ENCODE peak calls at places on chromosome 4, in seven cellular contexts. One of them, this sample, is unnamed.

GRCh38 chr4:77818667-77819408 is at the start of gene CNOT6L:
- DNase-seq in uterus: peak; percentile 74
- DNase-seq in activated naive CD4-positive, alpha-beta T cell: peak; percentile 83
- DNase-seq in AG09309: peak; percentile 28
- DNase-seq in non-pigmented ciliary epithelial cell: no peak
- DNase-seq in T-helper 17 cell: peak; percentile 43
- DNase-seq in GM10248: peak; percentile 67
- DNase-seq in this sample: peak; percentile 90

GRCh38 chr4:169823685-169824084 is 65.9 kb upstream of the HPF1 start:
- DNase-seq in non-pigmented ciliary epithelial cell: peak; percentile 26
- DNase-seq in uterus: no peak
- DNase-seq in GM10248: peak; percentile 31
- DNase-seq in AG09309: no peak
- DNase-seq in activated naive CD4-positive, alpha-beta T cell: no peak
- DNase-seq in T-helper 17 cell: no peak
- DNase-seq in this sample: no peak

GRCh38 chr4:15244354-15244753 is 183.5 kb upstream of the C1QTNF7 start:
- DNase-seq in GM10248: no peak
- DNase-seq in non-pigmented ciliary epithelial cell: no peak
- DNase-seq in uterus: no peak
- DNase-seq in AG09309: no peak
- DNase-seq in T-helper 17 cell: no peak
- DNase-seq in activated naive CD4-positive, alpha-beta T cell: no peak
- DNase-seq in this sample: no peak

GRCh38 chr4:1543561-1543960 is 137.3 kb upstream of the NKX1-1 start:
- DNase-seq in non-pigmented ciliary epithelial cell: no peak
- DNase-seq in AG09309: no peak
- DNase-seq in T-helper 17 cell: no peak
- DNase-seq in GM10248: no peak
- DNase-seq in activated naive CD4-positive, alpha-beta T cell: no peak
- DNase-seq in uterus: no peak
- DNase-seq in this sample: no peak

GRCh38 chr4:34200535-34200934 is 2043.8 kb downstream of the ARAP2 start:
- DNase-seq in uterus: no peak
- DNase-seq in T-helper 17 cell: no peak
- DNase-seq in non-pigmented ciliary epithelial cell: no peak
- DNase-seq in AG09309: no peak
- DNase-seq in GM10248: no peak
- DNase-seq in activated naive CD4-positive, alpha-beta T cell: no peak
- DNase-seq in this sample: no peak

GRCh38 chr4:65007841-65008439 is 598.7 kb upstream of the TECRL start:
- DNase-seq in non-pigmented ciliary epithelial cell: peak; percentile 18
- DNase-seq in T-helper 17 cell: no peak
- DNase-seq in AG09309: peak; percentile 2
- DNase-seq in GM10248: no peak
- DNase-seq in uterus: no peak
- DNase-seq in activated naive CD4-positive, alpha-beta T cell: no peak
- DNase-seq in this sample: no peak

GRCh38 chr4:6577409-6577808 is 2.4 kb downstream of the MAN2B2 start:
- DNase-seq in uterus: no peak
- DNase-seq in activated naive CD4-positive, alpha-beta T cell: no peak
- DNase-seq in GM10248: no peak
- DNase-seq in AG09309: no peak
- DNase-seq in non-pigmented ciliary epithelial cell: no peak
- DNase-seq in T-helper 17 cell: no peak
- DNase-seq in this sample: no peak

GRCh38 chr4:47831026-47831689 is 6.7 kb downstream of the CORIN start:
- DNase-seq in uterus: no peak
- DNase-seq in T-helper 17 cell: no peak
- DNase-seq in activated naive CD4-positive, alpha-beta T cell: no peak
- DNase-seq in AG09309: no peak
- DNase-seq in non-pigmented ciliary epithelial cell: no peak
- DNase-seq in GM10248: no peak
- DNase-seq in this sample: no peak

This sample was measured in upper lobe of right lung.